ENCODE peak calls at places on chromosomes 3 and 15, in eight cellular contexts. Y is left ventricle myocardium inferior; P is NCI-H510A treated with DMSO at 0.1 percent for 48 hours; C is stimulated activated naive CD4-positive, alpha-beta T cell; Q is NCI-H2171; X is Kasumi-1; S is pulmonary artery endothelial cell; N is NCI-H2081. D is an unnamed sample.

GRCh38 chr3:100209948-100210776 is 50.6 kb upstream of the TBC1D23 start:
- DNase-seq in Y (no peak), P (no peak), C (peak), Q (no peak), X (no peak), S (no peak), N (peak), D (no peak)

GRCh38 chr3:65953301-65953812 is 85.4 kb downstream of the MAGI1 start:
- DNase-seq in Y (no peak), P (peak), C (no peak), Q (no peak), X (no peak), S (no peak), N (peak), D (no peak)

GRCh38 chr3:107578523-107578922 is 55.8 kb downstream of the BBX start:
- DNase-seq in Y (no peak), P (no peak), C (no peak), Q (no peak), X (no peak), S (no peak), N (no peak), D (no peak)

GRCh38 chr3:80190051-80190450 is 422.3 kb upstream of the ROBO1 start:
- DNase-seq in Y (no peak), P (no peak), C (no peak), Q (no peak), X (no peak), S (peak), N (no peak), D (no peak)

GRCh38 chr15:73078722-73079121 is 26.5 kb downstream of the NEO1 start:
- DNase-seq in Y (no peak), P (no peak), C (no peak), Q (no peak), X (peak), S (no peak), N (no peak), D (no peak)

GRCh38 chr3:14431928-14432834 is 29.8 kb downstream of the SLC6A6 start:
- DNase-seq in Y (peak), P (peak), C (peak), Q (no peak), X (peak), S (peak), N (no peak), D (peak)

GRCh38 chr15:69590932-69591524 is 138.4 kb downstream of the RPLP1 start:
- DNase-seq in Y (no peak), P (no peak), C (no peak), Q (no peak), X (no peak), S (no peak), N (peak), D (no peak)

GRCh38 chr3:104846270-104846669 is 520.4 kb upstream of the ALCAM start:
- DNase-seq in Y (no peak), P (no peak), C (no peak), Q (no peak), X (no peak), S (no peak), N (no peak), D (no peak)

GRCh38 chr3:20637729-20638128 is 451.7 kb upstream of the SGO1 start:
- DNase-seq in Y (no peak), P (no peak), C (no peak), Q (no peak), X (no peak), S (no peak), N (no peak), D (no peak)

GRCh38 chr15:25775317-25775912 is 87.7 kb downstream of the ATP10A start:
- DNase-seq in Y (peak), P (no peak), C (no peak), Q (no peak), X (no peak), S (no peak), N (peak), D (no peak)

D was measured in T-cell.